ENCODE peak calls at places on chromosomes 13 and 19, in ten cellular contexts. X is colonic mucosa; Q is neuronal stem cell; K is cardiac muscle cell; D is left lung; Y is endothelial cell of umbilical vein; J is AG04450; F is thyroid gland; H is body of pancreas; A is CD4-positive, alpha-beta memory T cell. U is an unnamed sample. For H3K9me3, the result is how much of the 10 kb centered on the place peaks cover.

GRCh38 chr19:18379803-18380747 is 5.9 kb upstream of the GDF15 start:
- DNase-seq in D (peak), Q (no peak), K (peak), X (peak), A (no peak), H (peak), Y (no peak), F (peak), J (peak), U (peak)

GRCh38 chr13:25719666-25720065 is 332.1 kb downstream of the SHISA2 start:
- DNase-seq in Q (no peak), Y (no peak), D (no peak), F (no peak), K (no peak), J (no peak), H (no peak), X (no peak), A (no peak), U (no peak)

GRCh38 chr13:107028751-107029150 is 460.8 kb upstream of the ARGLU1 start:
- DNase-seq in J (no peak), D (no peak), Y (peak), X (no peak), Q (no peak), K (no peak), H (no peak), A (no peak), F (no peak), U (no peak)

GRCh38 chr13:46340631-46341111 is 46.4 kb downstream of the RUBCNL start:
- DNase-seq in Y (no peak), A (no peak), K (no peak), H (no peak), X (no peak), J (no peak), Q (no peak), D (no peak), F (no peak), U (no peak)

GRCh38 chr19:51440846-51441409 is 17.3 kb downstream of the SIGLEC8 start:
- DNase-seq in Y (no peak), K (peak), D (no peak), H (no peak), A (no peak), Q (no peak), X (no peak), J (no peak), F (no peak), U (peak)

GRCh38 chr19:42270346-42271044 is 1.4 kb downstream of the CIC start:
- DNase-seq in Y (peak), F (peak), Q (no peak), H (peak), A (peak), K (peak), D (peak), X (peak), J (no peak), U (peak)

GRCh38 chr13:72218966-72219365 is 352.0 kb upstream of the DACH1 start:
- DNase-seq in D (no peak), A (no peak), Q (no peak), J (no peak), F (no peak), X (no peak), K (no peak), H (no peak), Y (no peak), U (no peak)

GRCh38 chr19:8423821-8424223 is 10.7 kb downstream of the MARCHF2 start:
- DNase-seq in F (peak), Q (peak), A (no peak), Y (peak), D (peak), K (peak), H (peak), X (peak), J (peak), U (peak)

GRCh38 chr13:98853791-98854191 is 101.3 kb upstream of the SLC15A1 start:
- DNase-seq in X (no peak), K (no peak), Y (no peak), F (no peak), H (no peak), D (no peak), A (no peak), J (no peak), Q (no peak), U (no peak)

GRCh38 chr19:14161305-14161704 is 24.9 kb upstream of the ASF1B start:
- DNase-seq in A (no peak), K (no peak), F (no peak), X (no peak), Y (no peak), H (no peak), J (no peak), Q (no peak), D (peak), U (no peak)

GRCh38 chr19:23946569-23946968 is 31.9 kb downstream of the ZNF726 start:
- DNase-seq in Y (no peak), H (no peak), F (no peak), Q (no peak), K (no peak), D (no peak), X (no peak), A (no peak), J (no peak), U (no peak)

GRCh38 chr19:42323852-42324654 is 1.4 kb upstream of the MEGF8 start:
- DNase-seq in K (no peak), X (no peak), Q (no peak), A (peak), F (no peak), D (no peak), Y (no peak), H (peak), J (no peak), U (no peak)

GRCh38 chr19:33665776-33666175 is 44.0 kb downstream of the CHST8 start:
- DNase-seq in F (no peak), J (no peak), A (no peak), H (no peak), X (no peak), D (no peak), Q (no peak), Y (no peak), K (no peak), U (no peak)

GRCh38 chr13:21402586-21403307 is 56.4 kb downstream of the ZDHHC20 start:
- DNase-seq in A (no peak), J (no peak), X (no peak), D (no peak), Q (no peak), K (peak), F (no peak), H (no peak), Y (peak), U (no peak)

GRCh38 chr19:10292206-10292788 is 2.5 kb downstream of the ICAM5 start:
- DNase-seq in Q (peak), H (peak), K (peak), F (peak), A (peak), D (peak), X (peak), J (no peak), Y (peak), U (peak)

GRCh38 chr13:32427852-32428580 is at the start of gene N4BP2L1:
- DNase-seq in K (peak), J (no peak), F (peak), H (peak), Y (peak), X (peak), Q (no peak), A (peak), D (no peak), U (peak)

GRCh38 chr13:85093808-85094207 is 705.4 kb downstream of the SLITRK6 start:
- DNase-seq in A (no peak), K (peak), Y (no peak), D (no peak), Q (no peak), F (peak), J (no peak), H (no peak), X (no peak), U (peak)

GRCh38 chr13:20124303-20124702 is 36.5 kb downstream of the GJA3 start:
- DNase-seq in H (no peak), Q (no peak), Y (no peak), K (no peak), D (no peak), X (no peak), A (no peak), J (no peak), F (no peak), U (no peak)

GRCh38 chr13:49351871-49352270 is 92.0 kb downstream of the CAB39L start:
- DNase-seq in X (no peak), Y (no peak), K (no peak), D (no peak), A (no peak), F (no peak), H (no peak), Q (no peak), J (peak), U (no peak)

GRCh38 chr13:20411638-20412342 is 113.9 kb downstream of the CRYL1 start:
- DNase-seq in K (no peak), X (no peak), D (no peak), H (no peak), F (no peak), J (no peak), A (peak), Y (no peak), Q (no peak), U (no peak)

GRCh38 chr19:54002495-54003315 is 11.3 kb downstream of the CACNG6 start:
- DNase-seq in K (no peak), F (no peak), Y (no peak), J (no peak), A (no peak), D (no peak), X (no peak), Q (no peak), H (no peak), U (no peak)

GRCh38 chr19:47056416-47056815 is 8.0 kb upstream of the TMEM160 start:
- DNase-seq in F (peak), Y (no peak), K (no peak), H (no peak), A (no peak), Q (no peak), X (no peak), J (no peak), D (no peak), U (no peak)

GRCh38 chr13:32001392-32001768 is 30.2 kb upstream of the FRY start:
- DNase-seq in F (peak), D (no peak), J (no peak), Q (peak), A (no peak), K (peak), H (peak), X (no peak), Y (peak), U (no peak)

GRCh38 chr13:98019186-98019585 is 65.7 kb downstream of the IPO5 start:
- DNase-seq in D (no peak), A (no peak), Y (no peak), H (no peak), Q (no peak), K (no peak), F (no peak), X (no peak), J (no peak), U (no peak)

GRCh38 chr13:44396963-44397580 is 23.4 kb downstream of the SERP2 start:
- DNase-seq in Q (peak), K (peak), X (no peak), J (no peak), A (no peak), F (peak), H (no peak), Y (no peak), D (no peak), U (no peak)

GRCh38 chr13:113972451-113973217 is 1.2 kb downstream of the C13orf46 start:
- DNase-seq in Y (no peak), D (no peak), K (no peak), Q (no peak), J (no peak), F (peak), X (no peak), H (no peak), A (no peak), U (no peak)

GRCh38 chr19:14661372-14661924 is 13.2 kb downstream of the ADGRE3 start:
- DNase-seq in X (no peak), F (no peak), Q (no peak), D (no peak), K (no peak), Y (no peak), A (no peak), J (no peak), H (peak), U (no peak)

GRCh38 chr13:97851269-97851668 is 102.2 kb upstream of the IPO5 start:
- DNase-seq in Y (no peak), A (no peak), X (no peak), J (no peak), Q (no peak), F (no peak), H (no peak), K (peak), D (no peak), U (no peak)

GRCh38 chr19:35404879-35405622 is 34.2 kb downstream of the GPR42 start:
- DNase-seq in A (no peak), K (peak), X (no peak), D (no peak), Q (peak), J (peak), F (no peak), H (peak), Y (no peak), U (no peak)

GRCh38 chr13:100870898-100871297 is 196.3 kb upstream of the TMTC4 start:
- DNase-seq in X (no peak), Y (no peak), Q (no peak), A (no peak), D (no peak), H (no peak), K (no peak), F (no peak), J (no peak), U (no peak)

GRCh38 chr19:51568456-51568855 is 2.6 kb upstream of the ZNF175 start:
- DNase-seq in J (no peak), Y (no peak), Q (no peak), F (no peak), K (peak), X (no peak), A (no peak), H (no peak), D (no peak), U (no peak)

GRCh38 chr19:37355901-37356300 is 15.0 kb upstream of the ZNF527 start:
- DNase-seq in A (no peak), F (no peak), Y (no peak), K (no peak), H (no peak), X (no peak), D (no peak), J (no peak), Q (no peak), U (no peak)
- H3K9me3 ChIP-seq in A (under half), F (under half), Y (under half), K (under half), H (under half), X (under half), D (half or more), J (under half), Q (under half), U (under half)

GRCh38 chr13:36680918-36681317 is 7.1 kb downstream of the SERTM1 start:
- DNase-seq in Y (no peak), H (no peak), Q (no peak), D (no peak), K (no peak), J (no peak), A (no peak), F (peak), X (no peak), U (no peak)
- H3K4me3 ChIP-seq in Y (no peak), H (no peak), Q (no peak), D (no peak), K (no peak), J (no peak), A (no peak), F (no peak), X (no peak), U (no peak)

GRCh38 chr13:22449251-22449650 is 731.5 kb upstream of the SGCG start:
- DNase-seq in H (no peak), F (no peak), Q (no peak), Y (no peak), K (no peak), D (no peak), A (no peak), J (no peak), X (no peak), U (no peak)

GRCh38 chr13:22451345-22451744 is 729.4 kb upstream of the SGCG start:
- DNase-seq in J (no peak), K (peak), X (no peak), D (no peak), Q (peak), F (peak), A (no peak), H (peak), Y (no peak), U (no peak)

GRCh38 chr13:22455036-22455435 is 725.7 kb upstream of the SGCG start:
- DNase-seq in Y (no peak), F (no peak), H (no peak), J (no peak), Q (no peak), X (no peak), K (no peak), A (no peak), D (no peak), U (no peak)

GRCh38 chr13:22454586-22454985 is 726.2 kb upstream of the SGCG start:
- DNase-seq in K (no peak), H (no peak), A (no peak), X (no peak), Y (no peak), J (no peak), Q (no peak), D (no peak), F (no peak), U (no peak)
- H3K9me3 ChIP-seq in K (under half), H (under half), A (under half), X (under half), Y (under half), J (under half), Q (under half), D (under half), F (under half), U (under half)

GRCh38 chr19:49456351-49456750 is 3.3 kb downstream of the ALDH16A1 start:
- DNase-seq in F (no peak), Y (no peak), D (no peak), H (no peak), K (peak), A (no peak), J (no peak), X (no peak), Q (no peak), U (no peak)

GRCh38 chr19:49459388-49459787 is 6.4 kb downstream of the ALDH16A1 start:
- DNase-seq in F (no peak), Q (no peak), A (no peak), J (no peak), K (no peak), H (no peak), D (no peak), Y (no peak), X (no peak), U (no peak)

GRCh38 chr19:49455729-49456128 is 2.7 kb downstream of the ALDH16A1 start:
- DNase-seq in J (no peak), X (no peak), A (no peak), Q (no peak), Y (no peak), F (no peak), D (no peak), K (no peak), H (no peak), U (no peak)

GRCh38 chr19:49461656-49462055 is 8.6 kb downstream of the ALDH16A1 start:
- DNase-seq in F (no peak), X (no peak), K (no peak), Q (no peak), Y (no peak), D (no peak), A (no peak), J (no peak), H (no peak), U (no peak)

DNA sequence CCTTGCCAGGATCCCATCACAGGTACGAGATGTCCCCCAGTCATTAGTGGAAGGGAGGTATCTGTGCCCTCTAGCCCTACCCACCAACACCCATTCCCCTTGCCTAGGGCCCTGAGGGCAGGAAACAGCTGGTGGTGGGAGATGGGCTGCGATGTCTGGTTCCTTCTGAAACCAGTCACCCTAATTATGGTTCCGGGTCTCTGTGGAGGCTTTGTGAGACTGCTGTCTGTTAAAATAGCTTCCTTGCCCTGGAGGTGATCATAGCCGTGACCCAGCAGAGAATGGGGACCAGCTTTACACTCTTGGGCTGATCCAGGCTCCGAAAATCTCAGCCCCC is 5.5 kb downstream of the ALDH16A1 start:
- DNase-seq in Y (no peak), K (no peak), D (no peak), X (no peak), J (no peak), Q (no peak), F (no peak), H (no peak), A (no peak), U (no peak)
- H3K4me3 ChIP-seq in Y (no peak), K (no peak), D (no peak), X (no peak), J (no peak), Q (no peak), F (no peak), H (no peak), A (no peak), U (no peak)

DNA sequence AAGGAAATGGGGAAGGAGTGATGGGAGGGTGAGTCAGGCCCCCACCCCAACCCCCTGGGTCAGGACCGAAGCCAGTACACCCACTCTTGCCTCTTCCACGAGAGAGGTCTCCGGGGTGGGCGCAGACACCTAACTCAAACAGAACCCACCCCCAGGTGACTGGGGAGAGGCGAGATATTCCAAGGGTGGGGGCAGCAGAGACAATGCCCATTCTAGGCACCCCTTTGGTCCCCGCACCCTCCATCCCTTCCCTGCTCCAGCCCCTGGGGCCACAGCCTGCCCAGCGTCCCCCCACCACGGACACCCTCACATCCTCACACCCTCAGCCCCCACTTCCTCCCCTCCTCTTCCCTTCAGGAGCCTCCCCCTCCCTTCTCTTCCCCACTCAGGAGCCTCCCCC is 682 bp downstream of the ZSCAN18 start:
- DNase-seq in Q (no peak), D (no peak), K (no peak), X (no peak), A (no peak), Y (no peak), H (no peak), J (no peak), F (no peak), U (no peak)
- H3K9me3 ChIP-seq in Q (under half), D (half or more), K (under half), X (under half), A (under half), Y (under half), H (under half), J (half or more), F (under half), U (under half)